ENCODE peak calls at places on chromosomes 5 and 9, in four cellular contexts. X is HCT116, S is HepG2, Y is K562. D is an unnamed sample.

GRCh38 chr9:83062653-83063527 is at the start of gene RASEF:
- DNase-seq in X (no peak), S (no peak), Y (no peak), D (no peak)

GRCh38 chr5:57063773-57064172 is 110.1 kb upstream of the GPBP1 start:
- DNase-seq in X (no peak), S (peak; percentile 23), Y (no peak), D (no peak)

GRCh38 chr9:136354592-136355085 is 8.9 kb downstream of the DNLZ start:
- DNase-seq in X (no peak), S (no peak), Y (peak; percentile 51), D (no peak)

GRCh38 chr5:179381691-179382090 is 36.4 kb upstream of the ADAMTS2 start:
- DNase-seq in X (no peak), S (no peak), Y (no peak), D (no peak)

GRCh38 chr5:154059583-154059982 is 20.8 kb downstream of the MFAP3 start:
- DNase-seq in X (no peak), S (no peak), Y (no peak), D (no peak)

GRCh38 chr5:65100846-65101678 is 332.3 kb downstream of the CWC27 start:
- DNase-seq in X (peak; percentile 22), S (peak; percentile 66), Y (peak; percentile 39), D (peak; percentile 38)

GRCh38 chr5:103472820-103473219 is 89.8 kb downstream of the NUDT12 start:
- DNase-seq in X (no peak), S (peak; percentile 25), Y (no peak), D (no peak)

GRCh38 chr9:133935328-133936040 is 56.6 kb downstream of the VAV2 start:
- DNase-seq in X (no peak), S (no peak), Y (no peak), D (no peak)

GRCh38 chr5:67425514-67425913 is 228.9 kb upstream of the CD180 start:
- DNase-seq in X (no peak), S (no peak), Y (no peak), D (no peak)

GRCh38 chr5:157172408-157172807 is 6.3 kb upstream of the GARIN3 start:
- DNase-seq in X (no peak), S (no peak), Y (no peak), D (no peak)

GRCh38 chr5:83102581-83102980 is 25.2 kb downstream of the XRCC4 start:
- DNase-seq in X (no peak), S (no peak), Y (no peak), D (no peak)

GRCh38 chr5:159041754-159042153 is 58.0 kb downstream of the EBF1 start:
- DNase-seq in X (no peak), S (no peak), Y (no peak), D (no peak)

GRCh38 chr5:159047081-159047480 is 52.6 kb downstream of the EBF1 start:
- DNase-seq in X (no peak), S (no peak), Y (no peak), D (no peak)

GRCh38 chr5:159045165-159045811 is 54.4 kb downstream of the EBF1 start:
- DNase-seq in X (no peak), S (no peak), Y (no peak), D (no peak)

GRCh38 chr5:159040181-159040580 is 59.5 kb downstream of the EBF1 start:
- DNase-seq in X (no peak), S (no peak), Y (no peak), D (no peak)

GRCh38 chr5:159043551-159043950 is 56.2 kb downstream of the EBF1 start:
- DNase-seq in X (no peak), S (no peak), Y (no peak), D (no peak)
- H3K4me3 ChIP-seq in X (no peak overlapping the region), S (no peak overlapping the region), Y (no peak overlapping the region), D (no peak overlapping the region)

DNA sequence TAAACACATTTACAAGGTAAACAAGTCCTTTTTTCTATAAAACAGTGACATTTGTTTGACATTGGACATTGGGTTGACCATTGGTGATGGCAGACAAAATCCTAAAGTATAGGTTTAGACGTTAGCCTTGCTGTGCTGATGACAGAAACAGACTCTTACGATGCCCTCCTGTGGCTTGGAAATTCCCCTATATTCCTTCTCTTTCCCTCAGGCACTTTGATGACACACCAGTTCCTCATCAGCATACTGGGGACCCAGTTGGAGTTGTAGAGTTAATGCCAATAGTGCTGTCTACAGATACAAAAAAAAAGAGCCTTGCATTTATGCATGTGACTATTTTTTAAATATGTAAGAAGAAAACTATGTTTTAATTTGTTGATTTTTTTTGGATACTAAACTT is 75.8 kb upstream of the SNCAIP start:
- DNase-seq in X (no peak), S (no peak), Y (no peak), D (no peak)
- TF ChIP-seq TCF7L2 in X (no peak), S (no peak), Y (no peak), D (no peak)

GRCh38 chr5:110753620-110754019 is 14.8 kb downstream of the SLC25A46 start:
- DNase-seq in X (no peak), S (no peak), Y (no peak), D (no peak)

GRCh38 chr5:110757118-110757729 is 18.4 kb downstream of the SLC25A46 start:
- DNase-seq in X (peak; percentile 40), S (peak; percentile 38), Y (peak; percentile 31), D (peak; percentile 46)

GRCh38 chr5:110754181-110754580 is 15.4 kb downstream of the SLC25A46 start:
- DNase-seq in X (no peak), S (no peak), Y (no peak), D (no peak)

GRCh38 chr5:110751902-110752762 is 13.3 kb downstream of the SLC25A46 start:
- DNase-seq in X (no peak), S (no peak), Y (no peak), D (no peak)

GRCh38 chr5:110752953-110753352 is 14.1 kb downstream of the SLC25A46 start:
- DNase-seq in X (no peak), S (no peak), Y (no peak), D (no peak)
- TF ChIP-seq SIN3A in X (no peak), S (no peak), Y (no peak), D (no peak)

DNA sequence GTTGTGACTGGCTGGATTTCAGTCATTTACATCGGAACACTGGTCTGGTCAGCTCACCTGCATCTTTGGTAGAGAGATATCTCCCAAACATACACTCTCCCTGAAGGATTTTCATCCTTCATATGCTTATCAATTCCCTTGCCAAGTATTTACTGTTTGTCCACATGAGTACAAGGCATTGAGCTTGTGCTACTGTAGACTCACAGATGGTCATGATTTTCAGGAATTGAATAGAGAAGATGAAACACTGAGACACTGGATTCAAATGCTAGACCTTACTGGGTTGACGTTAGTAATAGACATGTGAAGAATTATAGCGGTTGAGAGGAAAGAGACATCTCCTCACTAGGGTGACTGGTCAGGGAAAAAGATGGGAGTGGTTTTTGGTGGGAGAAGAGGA is 62.9 kb upstream of the ABL1 start:
- DNase-seq in X (no peak), S (no peak), Y (no peak), D (no peak)
- H3K4me3 ChIP-seq in X (no peak overlapping the region), S (no peak overlapping the region), Y (no peak overlapping the region), D (no peak overlapping the region)

DNA sequence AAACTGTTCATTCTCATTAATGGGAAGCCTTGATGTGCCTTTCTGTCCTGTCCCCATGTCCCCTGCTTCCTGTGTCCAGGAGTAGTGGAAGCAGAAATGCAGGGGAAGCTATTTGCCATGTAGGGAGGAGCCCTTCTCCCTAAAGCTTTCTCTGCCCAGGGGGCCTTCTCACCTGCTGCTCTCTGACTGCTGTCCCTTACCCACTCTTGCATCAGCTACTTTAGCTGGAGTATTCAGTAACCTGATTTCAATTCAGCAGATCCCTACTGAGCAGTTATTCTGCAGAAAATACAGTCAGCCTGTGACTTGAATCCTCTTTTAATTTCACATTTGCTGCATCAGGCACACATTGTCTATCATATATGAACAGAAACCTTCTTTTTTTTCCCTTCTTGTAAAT is 90.4 kb downstream of the MVB12B start:
- DNase-seq in X (peak; percentile 35), S (no peak), Y (no peak), D (no peak)
- TF ChIP-seq TCF7L2 in X (no peak), S (no peak), Y (no peak), D (no peak)

DNA sequence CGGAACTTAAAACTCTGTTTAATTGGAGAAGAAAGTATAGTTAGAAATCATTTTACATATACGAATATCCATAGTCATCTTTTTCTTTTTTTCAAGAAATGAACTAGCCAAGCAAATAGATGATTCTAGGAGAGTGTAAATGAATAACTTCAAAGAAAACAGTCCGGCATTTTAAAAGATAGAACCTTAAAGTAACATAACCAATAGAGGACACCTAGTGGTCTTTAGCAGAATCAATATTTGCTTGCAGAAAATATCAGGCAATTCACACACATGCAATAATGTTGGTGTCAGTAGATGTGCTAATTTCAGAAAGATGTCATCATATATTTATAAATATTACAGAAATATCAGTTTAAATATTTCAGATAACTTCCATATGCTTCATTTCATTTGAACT is 57.1 kb downstream of the HCN1 start:
- DNase-seq in X (peak; percentile 8), S (no peak), Y (peak; percentile 10), D (no peak)
- TF ChIP-seq SIN3A in X (no peak), S (no peak), Y (no peak), D (no peak)

GRCh38 chr5:128237504-128237903 is 153.9 kb downstream of the SLC12A2 start:
- DNase-seq in X (no peak), S (no peak), Y (no peak), D (no peak)
- H3K4me3 ChIP-seq in X (no peak overlapping the region), S (no peak overlapping the region), Y (no peak overlapping the region), D (no peak overlapping the region)

GRCh38 chr9:26062172-26062571 is 383.9 kb upstream of the TUSC1 start:
- DNase-seq in X (no peak), S (no peak), Y (no peak), D (no peak)
- TF ChIP-seq TCF7L2 in X (no peak), S (no peak), Y (no peak), D (no peak)

DNA sequence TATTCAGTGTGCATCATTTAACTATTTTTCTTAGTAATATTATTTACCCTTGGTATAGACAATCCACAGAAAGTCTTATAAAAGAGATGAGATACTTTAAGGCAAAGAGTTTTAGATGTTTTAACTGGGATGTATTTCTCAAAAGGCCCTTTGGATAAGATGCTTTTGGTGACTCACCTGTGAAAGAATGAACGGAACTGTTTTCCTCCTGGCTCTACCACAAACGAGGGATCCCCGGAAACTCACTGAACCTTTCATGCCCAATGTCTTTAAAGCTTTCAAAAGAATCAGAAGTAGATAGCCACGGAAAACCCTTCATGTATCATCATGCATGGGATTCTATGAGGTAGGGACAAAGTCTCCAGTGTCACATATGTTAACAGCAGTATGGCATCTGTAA is 1.6 kb downstream of the ZNF782 start:
- DNase-seq in X (no peak), S (no peak), Y (no peak), D (no peak)
- TF ChIP-seq SIN3A in X (no peak), S (no peak), Y (no peak), D (no peak)